ENCODE peak calls at places on chromosomes 3 and 15, in nine cellular contexts. F, Y, Z, M, H, C, J, K and P are unnamed samples.
A peak's percentile ranks its signal among the peaks of the same experiment; 100 is the strongest.

GRCh38 chr3:55879901-55880331 is 392.8 kb upstream of the WNT5A start:
- DNase-seq in C (no peak), Z (no peak), H (no peak), M (no peak), K (no peak), J (no peak), Y (no peak), F (no peak), P (no peak)

GRCh38 chr15:94119923-94120775 is 111.2 kb upstream of the MCTP2 start:
- DNase-seq in K (no peak), H (peak; percentile 65), J (peak; percentile 60), Y (peak; percentile 63), F (peak; percentile 76), Z (peak; percentile 2), M (peak; percentile 59), C (peak; percentile 78), P (peak; percentile 67)

GRCh38 chr3:52280046-52280445 is 1.6 kb upstream of the WDR82 start:
- DNase-seq in Y (no peak), Z (no peak), C (no peak), K (no peak), F (no peak), M (no peak), H (peak; percentile 82), J (no peak), P (no peak)

GRCh38 chr3:58116985-58117384 is 93.8 kb downstream of the DNASE1L3 start:
- DNase-seq in Z (no peak), K (no peak), H (no peak), F (no peak), M (no peak), J (no peak), C (no peak), Y (no peak), P (no peak)

GRCh38 chr3:12916159-12916558 is 74.8 kb upstream of the RPL32 start:
- DNase-seq in M (no peak), Y (no peak), H (no peak), K (no peak), F (peak; percentile 74), J (no peak), C (no peak), Z (no peak), P (no peak)

GRCh38 chr15:52337198-52337853 is 41.7 kb upstream of the MYO5C start:
- DNase-seq in C (no peak), M (no peak), Y (no peak), J (no peak), F (no peak), Z (no peak), K (no peak), H (peak; percentile 39), P (no peak)

GRCh38 chr3:15812183-15812582 is 14.4 kb upstream of the ANKRD28 start:
- DNase-seq in J (no peak), Z (no peak), K (no peak), C (no peak), M (no peak), H (peak; percentile 62), Y (no peak), F (no peak), P (no peak)

GRCh38 chr15:76904461-76905012 is 603 bp downstream of the SCAPER start:
- DNase-seq in H (peak; percentile 42), M (peak; percentile 31), J (peak; percentile 28), Y (no peak), F (peak; percentile 66), C (peak; percentile 48), K (no peak), Z (no peak), P (no peak)

GRCh38 chr3:148178508-148178907 is 519.2 kb upstream of the AGTR1 start:
- DNase-seq in M (no peak), Y (no peak), H (peak; percentile 14), K (no peak), J (no peak), C (no peak), Z (no peak), F (no peak), P (no peak)

GRCh38 chr3:50210510-50211367 is 5.7 kb downstream of the SLC38A3 start:
- DNase-seq in M (no peak), Y (no peak), Z (no peak), K (no peak), C (peak; percentile 72), H (no peak), F (peak; percentile 73), J (no peak), P (no peak)

GRCh38 chr3:10816019-10816862 is at the start of gene SLC6A11:
- DNase-seq in F (no peak), M (no peak), Z (no peak), H (no peak), K (no peak), J (no peak), C (peak; percentile 20), Y (no peak), P (no peak)
- TF ChIP-seq POLR2A in F (no peak), M (no peak), Z (no peak), H (no peak), K (no peak), J (no peak), C (no peak), Y (no peak), P (no peak)

GRCh38 chr3:188266581-188267274 is 112.8 kb downstream of the LPP start:
- DNase-seq in C (no peak), M (peak; percentile 34), K (no peak), Y (no peak), H (peak; percentile 23), Z (no peak), J (peak; percentile 53), F (no peak), P (peak; percentile 50)
- TF ChIP-seq POLR2A in C (no peak), M (no peak), K (no peak), Y (peak; percentile 47), H (no peak), Z (no peak), J (peak; percentile 15), F (no peak), P (no peak)

GRCh38 chr3:194293546-194294198 is 57.5 kb downstream of the CPN2 start:
- DNase-seq in F (no peak), J (no peak), Z (no peak), M (no peak), Y (no peak), C (peak; percentile 1), K (no peak), H (no peak), P (no peak)
- TF ChIP-seq POLR2A in F (no peak), J (no peak), Z (no peak), M (no peak), Y (no peak), C (no peak), K (no peak), H (no peak), P (no peak)

DNA sequence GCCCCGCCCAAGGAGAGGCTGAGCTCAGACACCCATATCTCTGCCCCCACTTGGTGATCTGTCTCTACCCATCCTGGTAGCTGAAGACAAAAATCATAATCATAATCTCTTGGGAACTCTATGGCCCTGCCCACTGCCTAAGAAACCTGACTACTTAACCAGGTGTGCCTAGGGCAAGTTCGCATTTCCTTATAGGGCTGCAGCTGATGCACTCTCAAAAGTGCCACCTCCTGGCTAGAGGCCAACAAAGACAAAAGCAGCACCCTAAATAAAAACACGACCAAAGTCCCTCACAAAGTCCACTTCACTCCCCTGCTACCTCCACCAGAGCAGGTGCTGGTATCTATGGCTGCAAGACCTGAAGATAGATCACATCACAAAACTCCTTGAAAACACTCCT is 250.4 kb upstream of the SLITRK3 start:
- DNase-seq in C (no peak), Z (no peak), K (no peak), J (no peak), M (no peak), F (no peak), Y (no peak), H (no peak), P (no peak)
- TF ChIP-seq POLR2A in C (no peak), Z (no peak), K (no peak), J (no peak), M (no peak), F (no peak), Y (no peak), H (no peak), P (no peak)